ENCODE peak calls at places on chromosomes 13 and 19, in six cellular contexts. E, X, S, N, L and A are unnamed samples.

GRCh38 chr19:5913739-5914357 is at the start of gene CAPS:
- DNase-seq in E (no peak), X (peak; percentile 61), S (no peak), N (peak; percentile 85), L (no peak), A (no peak)

GRCh38 chr19:18377026-18377425 is 8.9 kb upstream of the GDF15 start:
- DNase-seq in E (no peak), X (no peak), S (no peak), N (peak; percentile 80), L (no peak), A (no peak)

GRCh38 chr19:39380521-39381502 is 10.1 kb downstream of the PAF1 start:
- DNase-seq in E (no peak), X (no peak), S (no peak), N (no peak), L (no peak), A (no peak)

GRCh38 chr13:48819889-48820288 is 155.8 kb upstream of the FNDC3A start:
- DNase-seq in E (no peak), X (no peak), S (no peak), N (no peak), L (no peak), A (no peak)

GRCh38 chr19:29672933-29673336 is 7.7 kb downstream of the PLEKHF1 start:
- DNase-seq in E (no peak), X (no peak), S (no peak), N (peak; percentile 45), L (no peak), A (no peak)

GRCh38 chr13:110340812-110341444 is 33.8 kb downstream of the COL4A2 start:
- DNase-seq in E (no peak), X (peak; percentile 74), S (peak; percentile 86), N (peak; percentile 49), L (peak; percentile 75), A (peak; percentile 88)

GRCh38 chr13:100887729-100888151 is 213.1 kb upstream of the TMTC4 start:
- DNase-seq in E (no peak), X (no peak), S (no peak), N (peak; percentile 3), L (no peak), A (no peak)

GRCh38 chr13:33794576-33794975 is 23.4 kb upstream of the RFC3 start:
- DNase-seq in E (no peak), X (no peak), S (no peak), N (no peak), L (no peak), A (no peak)

GRCh38 chr13:57666131-57666530 is 34.6 kb downstream of the PCDH17 start:
- DNase-seq in E (no peak), X (no peak), S (no peak), N (no peak), L (no peak), A (no peak)

GRCh38 chr19:14101003-14101545 is 10.5 kb upstream of the SAMD1 start:
- DNase-seq in E (no peak), X (no peak), S (peak; percentile 25), N (no peak), L (no peak), A (no peak)

GRCh38 chr13:75178436-75178835 is 303.5 kb downstream of the TBC1D4 start:
- DNase-seq in E (no peak), X (no peak), S (no peak), N (no peak), L (no peak), A (no peak)

GRCh38 chr19:5333581-5334365 is 6.8 kb downstream of the PTPRS start:
- DNase-seq in E (no peak), X (no peak), S (no peak), N (no peak), L (no peak), A (no peak)

GRCh38 chr13:59279024-59279423 is 884.7 kb downstream of the DIAPH3 start:
- DNase-seq in E (no peak), X (no peak), S (no peak), N (no peak), L (no peak), A (no peak)

GRCh38 chr19:16197188-16197621 is 506 bp upstream of the AP1M1 start:
- DNase-seq in E (no peak), X (no peak), S (no peak), N (peak; percentile 30), L (no peak), A (no peak)

GRCh38 chr13:75902166-75903104 is 266.3 kb downstream of the LMO7 start:
- DNase-seq in E (no peak), X (no peak), S (no peak), N (no peak), L (no peak), A (no peak)

GRCh38 chr13:92097337-92097903 is 699.0 kb downstream of the GPC5 start:
- DNase-seq in E (no peak), X (no peak), S (no peak), N (no peak), L (no peak), A (no peak)

GRCh38 chr13:111872475-111873150 is 194.3 kb upstream of the SOX1 start:
- DNase-seq in E (no peak), X (no peak), S (no peak), N (no peak), L (no peak), A (no peak)

GRCh38 chr13:74274946-74275345 is 140.7 kb upstream of the KLF12 start:
- DNase-seq in E (no peak), X (no peak), S (no peak), N (no peak), L (no peak), A (no peak)

GRCh38 chr19:8399681-8400188 is 9.6 kb downstream of the RAB11B start:
- DNase-seq in E (no peak), X (no peak), S (no peak), N (no peak), L (no peak), A (no peak)

GRCh38 chr19:8396563-8397203 is 6.5 kb downstream of the RAB11B start:
- DNase-seq in E (no peak), X (peak; percentile 66), S (peak; percentile 89), N (peak; percentile 76), L (peak; percentile 54), A (no peak)

GRCh38 chr19:8396185-8396562 is 6.0 kb downstream of the RAB11B start:
- DNase-seq in E (no peak), X (no peak), S (no peak), N (peak; percentile 51), L (no peak), A (no peak)

GRCh38 chr19:8397291-8397690 is 7.1 kb downstream of the RAB11B start:
- DNase-seq in E (no peak), X (no peak), S (no peak), N (no peak), L (no peak), A (no peak)

GRCh38 chr19:8397746-8398721 is 7.9 kb downstream of the RAB11B start:
- DNase-seq in E (no peak), X (no peak), S (no peak), N (no peak), L (no peak), A (no peak)
- H3K27ac ChIP-seq in E (no peak overlapping the region), X (no peak overlapping the region), S (no peak overlapping the region), N (peak overlapping the region; percentile 9), L (no peak overlapping the region), A (no peak overlapping the region)

DNA sequence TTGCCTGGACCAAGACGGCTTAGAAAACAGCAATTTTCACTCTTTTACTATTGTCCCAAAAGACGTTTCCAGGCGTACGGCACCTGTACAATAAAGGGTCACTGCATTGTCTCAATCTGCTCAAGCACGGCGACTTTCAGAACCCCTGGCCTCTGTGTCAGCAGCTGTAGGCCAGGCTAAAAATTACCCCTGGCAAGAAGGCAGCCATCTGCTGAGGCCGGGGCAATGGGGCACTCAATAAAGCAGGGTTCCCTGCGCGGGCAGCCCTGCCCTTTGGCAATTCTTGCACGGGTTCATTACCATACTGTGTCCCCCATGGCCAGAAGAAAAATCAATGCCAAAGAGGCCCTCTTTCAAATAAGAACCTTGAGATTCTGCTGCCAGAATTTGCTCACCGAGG is 52.1 kb downstream of the STK24 start:
- DNase-seq in E (no peak), X (no peak), S (no peak), N (no peak), L (no peak), A (no peak)
- H3K4me1 ChIP-seq in E (no peaks in the 10 kb centered on the region), X (no peaks in the 10 kb centered on the region), S (peaks cover 80% of the 10 kb centered on the region), N (peaks cover 63% of the 10 kb centered on the region), L (peaks cover 43% of the 10 kb centered on the region), A (peaks cover 90% of the 10 kb centered on the region)

GRCh38 chr13:51178456-51179074 is 43.6 kb upstream of the FAM124A start:
- DNase-seq in E (no peak), X (no peak), S (no peak), N (no peak), L (no peak), A (no peak)

GRCh38 chr13:51181752-51182383 is 40.3 kb upstream of the FAM124A start:
- DNase-seq in E (no peak), X (no peak), S (no peak), N (no peak), L (no peak), A (no peak)

GRCh38 chr13:51177188-51177587 is 45.0 kb upstream of the FAM124A start:
- DNase-seq in E (no peak), X (no peak), S (no peak), N (no peak), L (no peak), A (no peak)

GRCh38 chr13:51180853-51181511 is 41.2 kb upstream of the FAM124A start:
- DNase-seq in E (no peak), X (no peak), S (no peak), N (no peak), L (no peak), A (no peak)

DNA sequence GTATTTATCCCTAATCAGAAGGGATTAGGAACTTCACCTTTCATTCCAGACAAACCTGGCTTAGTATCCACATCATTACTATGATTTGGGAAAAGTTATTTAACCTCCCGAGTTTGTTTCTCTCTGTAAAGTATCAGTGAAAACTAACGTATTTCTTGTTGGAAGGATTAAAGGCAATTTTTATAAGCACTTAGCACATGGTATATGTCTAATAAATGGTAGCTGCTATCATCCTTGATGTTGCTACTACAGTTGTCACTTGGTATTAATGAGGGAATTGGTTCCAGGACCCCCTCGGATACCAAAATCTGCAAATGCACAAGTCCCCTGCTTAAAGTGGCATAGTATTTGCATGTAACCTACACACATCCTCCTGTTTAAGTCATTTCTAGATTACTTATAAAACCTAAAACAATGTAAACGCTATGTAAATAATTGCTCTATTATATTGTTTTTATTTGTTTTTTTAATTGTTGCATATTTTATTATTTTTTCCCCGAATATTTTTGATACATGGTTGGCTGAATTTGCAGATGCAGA is 42.7 kb upstream of the FAM124A start:
- DNase-seq in E (no peak), X (no peak), S (no peak), N (no peak), L (no peak), A (no peak)
- TF ChIP-seq POLR2A in E (no peak), X (no peak), S (no peak), N (no peak), L (no peak), A (no peak)

GRCh38 chr19:2627855-2628254 is 74.6 kb downstream of the GNG7 start:
- DNase-seq in E (no peak), X (no peak), S (no peak), N (no peak), L (no peak), A (no peak)

GRCh38 chr19:2625434-2625833 is 77.1 kb downstream of the GNG7 start:
- DNase-seq in E (no peak), X (peak; percentile 55), S (no peak), N (peak; percentile 65), L (no peak), A (no peak)

GRCh38 chr19:2627319-2627829 is 75.1 kb downstream of the GNG7 start:
- DNase-seq in E (peak; percentile 92), X (peak; percentile 89), S (peak; percentile 83), N (peak; percentile 94), L (peak; percentile 65), A (no peak)

GRCh38 chr19:2623743-2624142 is 78.8 kb downstream of the GNG7 start:
- DNase-seq in E (no peak), X (no peak), S (no peak), N (no peak), L (no peak), A (no peak)

GRCh38 chr19:2624537-2625091 is 77.9 kb downstream of the GNG7 start:
- DNase-seq in E (no peak), X (peak; percentile 76), S (no peak), N (peak; percentile 48), L (no peak), A (no peak)
- H3K27ac ChIP-seq in E (peak overlapping the region; percentile 28), X (peak overlapping the region; percentile 28), S (peak overlapping the region; percentile 62), N (peak overlapping the region; percentile 33), L (no peak overlapping the region), A (no peak overlapping the region)